ENCODE peak calls at places on chromosome 11, in four cellular contexts. P is pancreas, J is mammary epithelial cell, X is A549. C is an unnamed sample.

GRCh38 chr11:62543680-62544444 is 2.7 kb downstream of the AHNAK start:
- DNase-seq in P (no peak), J (no peak), X (no peak), C (no peak)

GRCh38 chr11:43360361-43361032 is 1.8 kb downstream of the TTC17 start:
- DNase-seq in P (no peak), J (no peak), X (no peak), C (no peak)

GRCh38 chr11:117572129-117572528 is 224.9 kb downstream of the DSCAML1 start:
- DNase-seq in P (no peak), J (no peak), X (no peak), C (no peak)

GRCh38 chr11:75583710-75584658 is 21.9 kb downstream of the SERPINH1 start:
- DNase-seq in P (peak; percentile 71), J (no peak), X (no peak), C (no peak)

GRCh38 chr11:68053117-68053516 is 14.3 kb downstream of the TCIRG1 start:
- DNase-seq in P (no peak), J (no peak), X (no peak), C (no peak)

GRCh38 chr11:61698173-61698965 is 18.2 kb downstream of the DAGLA start:
- DNase-seq in P (no peak), J (no peak), X (no peak), C (no peak)

GRCh38 chr11:132072044-132072879 is 701.8 kb downstream of the NTM start:
- DNase-seq in P (no peak), J (peak; percentile 97), X (no peak), C (no peak)

GRCh38 chr11:126444072-126444471 is 88.6 kb downstream of the ST3GAL4 start:
- DNase-seq in P (no peak), J (no peak), X (no peak), C (no peak)

GRCh38 chr11:36251716-36252307 is 37.4 kb downstream of the COMMD9 start:
- DNase-seq in P (no peak), J (no peak), X (no peak), C (no peak)

GRCh38 chr11:80388536-80388935 is 947.7 kb upstream of the TENM4 start:
- DNase-seq in P (no peak), J (no peak), X (no peak), C (no peak)

GRCh38 chr11:94928146-94928995 is 45.0 kb downstream of the CWC15 start:
- DNase-seq in P (no peak), J (no peak), X (no peak), C (no peak)
- H3K27ac ChIP-seq in P (no peak overlapping the region), J (no peak overlapping the region), X (no peak overlapping the region), C (peak overlapping the region; percentile 91)

GRCh38 chr11:93117578-93117964 is 80.2 kb downstream of the SLC36A4 start:
- DNase-seq in P (no peak), J (no peak), X (no peak), C (no peak)
- H3K4me3 ChIP-seq in P (no peak overlapping the region), J (no peak overlapping the region), X (no peak overlapping the region), C (no peak overlapping the region)

DNA sequence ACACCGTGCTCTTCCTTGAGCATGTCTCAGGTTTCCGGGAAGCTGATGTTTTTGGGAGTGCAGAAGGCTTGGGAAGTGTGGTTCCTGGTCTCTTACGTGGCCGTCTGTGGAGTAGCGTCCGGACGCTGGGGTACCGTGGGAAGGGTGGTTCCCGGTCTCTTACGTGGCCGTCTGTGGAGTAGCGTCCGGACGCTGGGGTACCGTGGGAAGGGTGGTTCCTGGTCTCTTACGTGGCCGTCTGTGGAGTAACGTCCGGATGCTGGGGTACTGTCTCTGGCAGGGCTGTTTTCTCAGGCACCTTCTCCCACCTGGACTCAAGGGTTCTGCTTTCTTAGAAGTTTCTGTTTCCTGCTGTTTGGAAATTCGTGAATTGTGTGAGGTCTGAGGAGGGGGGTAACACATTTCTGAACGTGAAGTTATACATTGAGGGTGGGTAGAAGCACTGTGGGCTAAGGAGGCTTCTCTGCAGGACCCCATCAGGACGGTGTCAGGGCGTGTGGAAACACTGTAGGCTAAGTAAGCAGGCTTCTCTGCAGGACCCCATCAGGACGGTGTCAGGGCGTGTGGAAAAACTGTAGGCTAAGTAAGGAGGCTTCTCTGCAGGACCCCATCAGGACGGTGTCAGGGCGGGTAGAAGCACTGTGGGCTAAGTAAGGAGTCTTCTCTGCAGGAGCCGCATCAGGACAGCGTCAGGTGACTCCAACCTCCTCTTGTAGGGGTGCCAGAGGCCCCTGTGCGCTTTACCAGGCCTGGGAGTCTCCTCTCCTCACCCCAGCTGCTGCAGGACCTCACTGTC is 5.3 kb upstream of the IFITM3 start:
- DNase-seq in P (no peak), J (no peak), X (no peak), C (peak; percentile 87)
- H3K27ac ChIP-seq in P (peak overlapping the region; percentile 80), J (no peak overlapping the region), X (no peak overlapping the region), C (peak overlapping the region; percentile 93)

GRCh38 chr11:66985508-66986177 is 10.5 kb downstream of the C11orf86 start:
- DNase-seq in P (peak; percentile 66), J (no peak), X (no peak), C (no peak)
- H3K4me3 ChIP-seq in P (no peak overlapping the region), J (no peak overlapping the region), X (no peak overlapping the region), C (no peak overlapping the region)

GRCh38 chr11:86524603-86525352 is 147.6 kb downstream of the ME3 start:
- DNase-seq in P (no peak), J (peak; percentile 34), X (peak; percentile 79), C (no peak)
- H3K27ac ChIP-seq in P (peak overlapping the region; percentile 77), J (peak overlapping the region; percentile 33), X (peak overlapping the region; percentile 90), C (peak overlapping the region; percentile 72)

GRCh38 chr11:111743700-111744099 is 22.5 kb downstream of the PPP2R1B start:
- DNase-seq in P (no peak), J (no peak), X (no peak), C (no peak)
- H3K4me3 ChIP-seq in P (no peak overlapping the region), J (no peak overlapping the region), X (no peak overlapping the region), C (no peak overlapping the region)

GRCh38 chr11:28657378-28658030 is 549.3 kb downstream of the METTL15 start:
- DNase-seq in P (no peak), J (peak; percentile 25), X (no peak), C (no peak)
- H3K27ac ChIP-seq in P (no peak overlapping the region), J (no peak overlapping the region), X (peak overlapping the region; percentile 51), C (no peak overlapping the region)

GRCh38 chr11:693887-694562 is 997 bp downstream of the DEAF1 start:
- DNase-seq in P (no peak), J (no peak), X (no peak), C (no peak)
- H3K4me3 ChIP-seq in P (peak overlapping the region; percentile 89), J (peak overlapping the region; percentile 76), X (peak overlapping the region; percentile 81), C (peak overlapping the region; percentile 82)